ENCODE peak calls at places on chromosomes 7 and 10, in five cellular contexts. F, H, L, G and Z are unnamed samples.

GRCh38 chr7:4149645-4150044 is 532.5 kb upstream of the FOXK1 start:
- DNase-seq in F (no peak), H (no peak), L (no peak), G (no peak), Z (no peak)

GRCh38 chr10:61091531-61091930 is 147.5 kb upstream of the RHOBTB1 start:
- DNase-seq in F (no peak), H (no peak), L (no peak), G (no peak), Z (no peak)

GRCh38 chr7:72446566-72447462 is 34.7 kb upstream of the CALN1 start:
- DNase-seq in F (no peak), H (no peak), L (no peak), G (no peak), Z (no peak)

GRCh38 chr10:74150151-74151056 is at the start of gene AP3M1:
- DNase-seq in F (no peak), H (no peak), L (no peak), G (peak; percentile 86), Z (peak; percentile 54)

GRCh38 chr7:16850772-16851466 is 30.9 kb downstream of the AGR3 start:
- DNase-seq in F (no peak), H (no peak), L (no peak), G (peak; percentile 38), Z (no peak)

GRCh38 chr10:115355162-115355760 is 262.1 kb downstream of the ATRNL1 start:
- DNase-seq in F (no peak), H (peak; percentile 76), L (peak; percentile 69), G (no peak), Z (no peak)

GRCh38 chr7:88795553-88795952 is at the start of gene TEX47:
- DNase-seq in F (no peak), H (no peak), L (no peak), G (no peak), Z (no peak)

GRCh38 chr7:116180302-116180701 is 30.0 kb upstream of the TES start:
- DNase-seq in F (no peak), H (peak; percentile 73), L (peak; percentile 65), G (no peak), Z (no peak)

GRCh38 chr10:63554666-63555065 is 33.5 kb downstream of the REEP3 start:
- DNase-seq in F (no peak), H (peak; percentile 97), L (peak; percentile 81), G (no peak), Z (no peak)

GRCh38 chr10:126842836-126843235 is 62.4 kb upstream of the DOCK1 start:
- DNase-seq in F (no peak), H (no peak), L (no peak), G (peak; percentile 42), Z (no peak)

GRCh38 chr7:100584677-100585510 is 1.0 kb downstream of the LRCH4 start:
- DNase-seq in F (no peak), H (peak; percentile 66), L (peak; percentile 95), G (peak; percentile 79), Z (no peak)

GRCh38 chr7:75572814-75573213 is 80.7 kb downstream of the SPDYE5 start:
- DNase-seq in F (no peak), H (no peak), L (no peak), G (no peak), Z (no peak)

GRCh38 chr10:108060246-108060645 is 895.7 kb upstream of the SORCS1 start:
- DNase-seq in F (no peak), H (peak; percentile 1), L (no peak), G (no peak), Z (no peak)

GRCh38 chr10:101166430-101166829 is 35.3 kb downstream of the TLX1 start:
- DNase-seq in F (no peak), H (no peak), L (no peak), G (no peak), Z (no peak)

GRCh38 chr7:6259257-6259656 is 13.2 kb downstream of the CYTH3 start:
- DNase-seq in F (no peak), H (no peak), L (no peak), G (no peak), Z (no peak)

GRCh38 chr10:125325326-125325725 is 165.0 kb upstream of the CTBP2 start:
- DNase-seq in F (no peak), H (no peak), L (no peak), G (no peak), Z (no peak)

GRCh38 chr10:70272925-70273316 is 10.9 kb downstream of the NPFFR1 start:
- DNase-seq in F (no peak), H (no peak), L (peak; percentile 44), G (no peak), Z (no peak)

GRCh38 chr7:93232673-93233018 is 480 bp downstream of the VPS50 start:
- DNase-seq in F (no peak), H (no peak), L (no peak), G (no peak), Z (no peak)

GRCh38 chr10:70811881-70812280 is 3.9 kb upstream of the SGPL1 start:
- DNase-seq in F (no peak), H (no peak), L (no peak), G (no peak), Z (no peak)

GRCh38 chr7:92436843-92437445 is 10.3 kb upstream of the GATAD1 start:
- DNase-seq in F (no peak), H (no peak), L (no peak), G (no peak), Z (no peak)

GRCh38 chr10:119608316-119609155 is 11.8 kb upstream of the TIAL1 start:
- DNase-seq in F (no peak), H (peak; percentile 32), L (peak; percentile 36), G (peak; percentile 54), Z (no peak)

GRCh38 chr7:17299477-17299991 is 1.1 kb downstream of the AHR start:
- DNase-seq in F (no peak), H (peak; percentile 56), L (peak; percentile 37), G (no peak), Z (no peak)

GRCh38 chr10:87863102-87863943 is at the start of the genes KLLN and PTEN:
- DNase-seq in F (no peak), H (peak; percentile 94), L (peak; percentile 94), G (peak; percentile 95), Z (peak; percentile 80)

GRCh38 chr10:94012834-94013830 is 19.4 kb downstream of the PLCE1 start:
- DNase-seq in F (no peak), H (no peak), L (no peak), G (no peak), Z (no peak)

GRCh38 chr10:86099542-86100334 is 266.9 kb downstream of the GRID1 start:
- DNase-seq in F (peak; percentile 61), H (no peak), L (no peak), G (no peak), Z (no peak)

GRCh38 chr10:72001026-72001380 is 36.8 kb downstream of the CHST3 start:
- DNase-seq in F (no peak), H (no peak), L (no peak), G (no peak), Z (no peak)

GRCh38 chr7:74043523-74043951 is 15.6 kb downstream of the ELN start:
- DNase-seq in F (no peak), H (peak; percentile 73), L (peak; percentile 74), G (no peak), Z (no peak)

GRCh38 chr10:35079763-35080162 is 10.4 kb downstream of the CUL2 start:
- DNase-seq in F (no peak), H (peak; percentile 66), L (peak; percentile 86), G (no peak), Z (no peak)

GRCh38 chr10:124318811-124319210 is 99.9 kb downstream of the OAT start:
- DNase-seq in F (no peak), H (no peak), L (no peak), G (no peak), Z (no peak)

GRCh38 chr10:86207226-86207625 is 159.4 kb downstream of the GRID1 start:
- DNase-seq in F (no peak), H (no peak), L (no peak), G (no peak), Z (no peak)

GRCh38 chr7:148149730-148150129 is 440.8 kb upstream of the C7orf33 start:
- DNase-seq in F (no peak), H (no peak), L (no peak), G (no peak), Z (no peak)

GRCh38 chr7:77877800-77878199 is 79.2 kb downstream of the PHTF2 start:
- DNase-seq in F (no peak), H (peak; percentile 47), L (peak; percentile 24), G (no peak), Z (no peak)

DNA sequence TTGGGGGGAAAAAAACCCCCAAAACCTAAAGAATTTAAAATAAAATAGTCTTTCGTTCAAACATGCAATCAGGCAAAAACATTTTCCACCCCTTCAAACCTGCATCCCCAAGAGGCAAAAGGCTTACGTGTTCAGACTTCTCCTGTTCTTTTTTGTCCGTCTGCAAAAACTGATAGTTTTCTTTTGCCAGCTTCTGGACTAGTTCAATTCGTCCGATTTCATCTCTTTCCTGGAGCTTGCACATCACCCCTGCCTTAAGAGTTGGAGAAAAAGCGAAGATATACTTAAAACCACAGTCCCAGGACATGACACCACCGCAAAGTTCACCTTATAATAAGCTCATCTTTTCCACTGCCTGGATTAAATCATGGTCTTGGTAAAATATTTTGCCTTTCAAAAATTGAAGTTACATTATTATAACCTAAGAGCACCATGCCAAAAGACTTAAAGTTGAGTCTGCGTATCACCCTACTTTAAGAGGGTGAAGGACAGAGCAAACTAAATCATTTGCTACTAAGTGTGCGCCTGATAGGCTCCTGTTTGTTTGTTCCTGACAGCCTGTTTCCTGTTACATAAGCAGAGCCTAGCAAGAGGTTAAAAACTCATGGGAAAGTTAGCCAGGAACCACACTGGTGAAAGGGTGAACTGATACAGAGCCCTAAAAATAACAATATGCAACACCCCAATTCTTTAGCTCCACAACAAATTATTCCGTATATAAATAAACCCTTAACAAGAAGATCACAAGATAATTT is 137.0 kb downstream of the RAPGEF5 start:
- DNase-seq in F (no peak), H (no peak), L (peak; percentile 3), G (no peak), Z (no peak)
- TF ChIP-seq CTCF in F (no peak), H (no peak), L (no peak), G (no peak), Z (no peak)

GRCh38 chr7:80916770-80917681 is 1.8 kb downstream of the SEMA3C start:
- DNase-seq in F (no peak), H (peak; percentile 86), L (peak; percentile 47), G (no peak), Z (no peak)
- TF ChIP-seq CTCF in F (no peak), H (peak; percentile 56), L (peak; percentile 50), G (no peak), Z (peak; percentile 41)

DNA sequence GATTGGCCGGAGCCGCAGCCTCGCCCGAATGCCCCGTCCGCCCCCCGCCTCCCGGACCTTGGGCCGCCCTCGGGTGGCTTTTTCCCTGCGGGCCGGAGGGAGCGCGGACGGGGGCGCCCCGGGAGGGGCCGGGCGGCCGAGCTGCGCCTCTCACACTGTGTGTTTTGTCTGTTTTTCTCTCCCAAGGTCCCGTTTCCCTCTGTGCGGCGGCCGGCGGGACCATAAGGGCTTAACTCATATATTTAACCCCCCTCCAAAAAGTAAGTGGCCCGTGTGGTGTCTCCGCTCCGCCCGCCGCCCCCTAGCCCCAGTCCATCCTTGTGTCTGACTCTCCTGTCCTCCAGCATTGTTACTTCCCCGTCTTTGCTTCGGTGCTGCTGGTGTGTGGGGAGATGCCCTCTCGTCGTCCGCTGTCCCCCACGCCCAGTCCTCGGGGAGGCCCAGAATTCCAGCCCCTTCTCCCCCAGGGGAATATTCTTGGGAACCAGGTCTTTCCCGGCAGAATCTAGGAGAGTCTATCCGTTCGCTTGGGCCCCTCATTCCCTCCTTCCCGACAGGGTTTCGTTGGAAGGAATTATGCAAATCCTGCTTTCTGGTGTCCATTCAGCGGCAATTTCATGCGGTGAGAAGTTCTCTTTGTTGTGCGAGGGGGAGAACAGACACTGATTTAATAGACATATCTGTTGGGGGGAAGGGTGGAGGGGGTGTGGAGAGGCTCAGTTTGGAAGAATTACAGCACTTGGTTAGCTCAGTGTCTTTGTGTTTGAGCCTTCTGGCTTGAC is 1.3 kb downstream of the LCOR start:
- DNase-seq in F (no peak), H (peak; percentile 35), L (peak; percentile 39), G (no peak), Z (no peak)
- TF ChIP-seq CTCF in F (no peak), H (no peak), L (no peak), G (no peak), Z (no peak)

GRCh38 chr10:17183110-17183509 is 18.4 kb downstream of the TRDMT1 start:
- DNase-seq in F (no peak), H (no peak), L (no peak), G (no peak), Z (no peak)
- TF ChIP-seq CTCF in F (no peak), H (peak; percentile 27), L (peak; percentile 35), G (no peak), Z (peak; percentile 48)